ENCODE peak calls at places on chromosomes 12 and 14, in four cellular contexts. O is MM.1S, T is HCT116, W is GM23338. V is an unnamed sample.

GRCh38 chr12:89162704-89163261 is 189.5 kb downstream of the DUSP6 start:
- DNase-seq in T (peak), W (no peak), O (peak), V (peak)

GRCh38 chr12:117158911-117159310 is 31.4 kb downstream of the FBXO21 start:
- DNase-seq in W (no peak), T (no peak), O (no peak), V (no peak)

GRCh38 chr12:101792046-101792931 is 38.5 kb downstream of the GNPTAB start:
- DNase-seq in W (peak), O (no peak), T (no peak), V (peak)

GRCh38 chr14:70698288-70698687 is 56.6 kb downstream of the TTC9 start:
- DNase-seq in W (no peak), O (no peak), T (no peak), V (peak)

GRCh38 chr12:31498424-31498823 is 92.5 kb downstream of the DENND5B start:
- DNase-seq in O (no peak), T (no peak), W (no peak), V (no peak)

GRCh38 chr12:42091769-42092168 is 52.9 kb downstream of the GXYLT1 start:
- DNase-seq in T (peak), O (no peak), W (no peak), V (peak)

GRCh38 chr12:102114212-102114611 is 5.7 kb downstream of the NUP37 start:
- DNase-seq in W (no peak), T (no peak), O (no peak), V (no peak)

GRCh38 chr14:70808023-70808401 is 1.3 kb downstream of the MAP3K9 start:
- DNase-seq in O (peak), T (peak), W (peak), V (no peak)

GRCh38 chr12:106956048-106956935 is 585 bp downstream of the TMEM263 start:
- DNase-seq in T (peak), O (peak), W (peak), V (peak)

GRCh38 chr12:52200086-52200782 is 8.4 kb upstream of the KRT80 start:
- DNase-seq in O (no peak), W (no peak), T (no peak), V (no peak)

GRCh38 chr12:52200783-52201519 is 9.1 kb upstream of the KRT80 start:
- DNase-seq in T (no peak), O (no peak), W (no peak), V (no peak)

GRCh38 chr12:52197371-52198231 is 5.8 kb upstream of the KRT80 start:
- DNase-seq in T (no peak), O (no peak), W (no peak), V (peak)

GRCh38 chr12:52198454-52199215 is 6.8 kb upstream of the KRT80 start:
- DNase-seq in W (no peak), O (no peak), T (no peak), V (no peak)

GRCh38 chr12:52199294-52199920 is 7.6 kb upstream of the KRT80 start:
- DNase-seq in O (no peak), T (no peak), W (no peak), V (no peak)
- H3K4me2 ChIP-seq in O (no peak), T (no peak), W (no peak), V (no peak)

GRCh38 chr14:104389326-104390220 is 190.0 kb upstream of the C14orf180 start:
- DNase-seq in O (no peak), W (no peak), T (no peak), V (no peak)
- TF ChIP-seq EZH2phosphoT487 in O (no peak), W (no peak), T (no peak), V (no peak)

GRCh38 chr12:123431951-123432886 is 4.3 kb downstream of the RILPL2 start:
- DNase-seq in W (no peak), T (no peak), O (no peak), V (peak)
- H3K4me2 ChIP-seq in W (no peak), T (no peak), O (no peak), V (peak)

DNA sequence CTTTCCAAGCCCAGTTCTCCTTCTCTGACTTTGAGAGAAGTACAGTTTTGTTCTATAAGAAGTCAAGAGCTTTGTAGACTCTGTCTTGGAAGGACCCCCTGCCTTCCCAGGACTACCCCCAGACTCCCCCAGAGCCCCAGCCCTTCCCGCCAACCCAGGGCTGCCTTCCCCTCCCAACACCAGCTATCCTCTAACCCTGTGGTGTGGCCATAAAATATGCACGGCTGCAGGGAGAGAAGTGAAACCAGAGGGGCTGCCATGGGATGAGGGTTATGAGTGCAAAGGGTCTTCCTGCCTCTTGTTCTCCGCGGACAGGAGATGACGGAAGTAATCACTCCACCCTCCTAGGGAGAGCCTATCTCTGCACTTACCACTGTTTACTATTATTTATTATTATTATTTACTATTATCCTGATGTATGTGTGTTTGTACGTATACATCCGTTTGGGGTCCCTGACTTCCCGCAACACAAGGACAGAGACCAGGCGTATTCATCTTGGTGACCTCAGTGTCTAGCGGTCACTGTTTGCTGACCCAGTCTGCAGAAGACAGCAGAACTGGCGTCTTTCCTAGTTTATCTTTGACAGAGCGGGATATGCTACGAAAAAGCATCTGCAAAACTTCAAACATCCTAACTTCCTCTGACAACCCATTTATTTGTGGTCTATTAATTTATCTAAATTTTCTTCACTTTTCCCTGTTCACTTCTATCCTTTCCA is 3.5 kb upstream of the SCNN1A start:
- DNase-seq in T (no peak), W (no peak), O (no peak), V (no peak)
- TF ChIP-seq EZH2phosphoT487 in T (no peak), W (no peak), O (no peak), V (no peak)